ENCODE peak calls at places on chromosomes 4 and X, in nine cellular contexts. U is GM12878, C is prostate gland, M is sigmoid colon, D is transverse colon, X is suprapubic skin, L is GM23338, W is SK-N-SH, S is H1. G is an unnamed sample.

GRCh38 chr4:174714393-174715211 is 114.4 kb downstream of the GLRA3 start:
- DNase-seq in U (no peak), C (peak; percentile 11), M (peak; percentile 66), D (peak; percentile 16), X (no peak), L (peak; percentile 79), W (peak; percentile 60), S (peak; percentile 60), G (no peak)

GRCh38 chr4:173528378-173529321 is 1.4 kb downstream of the HAND2 start:
- DNase-seq in U (no peak), C (no peak), M (peak; percentile 77), D (no peak), X (no peak), L (peak; percentile 75), W (peak; percentile 67), S (peak; percentile 80), G (no peak)

GRCh38 chr4:4277531-4277930 is 12.4 kb downstream of the LYAR start:
- DNase-seq in U (no peak), C (no peak), M (no peak), D (no peak), X (no peak), L (no peak), W (no peak), S (no peak), G (no peak)

GRCh38 chr4:137519406-137519805 is 12.9 kb downstream of the PCDH18 start:
- DNase-seq in U (no peak), C (no peak), M (no peak), D (no peak), X (no peak), L (no peak), W (no peak), S (no peak), G (no peak)

GRCh38 chr4:119783200-119783978 is 154.8 kb upstream of the PDE5A start:
- DNase-seq in U (no peak), C (no peak), M (no peak), D (no peak), X (no peak), L (no peak), W (no peak), S (no peak), G (no peak)

GRCh38 chrX:74383611-74384010 is 37.7 kb upstream of the SLC16A2 start:
- DNase-seq in U (no peak), C (peak; percentile 8), M (no peak), D (peak; percentile 11), X (no peak), L (peak; percentile 58), W (peak; percentile 41), S (no peak), G (no peak)

GRCh38 chr4:52038109-52038912 is at the start of gene SGCB:
- DNase-seq in U (no peak), C (peak; percentile 53), M (peak; percentile 78), D (peak; percentile 68), X (peak; percentile 84), L (peak; percentile 71), W (peak; percentile 97), S (peak; percentile 82), G (no peak)

GRCh38 chr4:187724526-187724925 is 271.0 kb upstream of the ZFP42 start:
- DNase-seq in U (no peak), C (no peak), M (no peak), D (no peak), X (no peak), L (no peak), W (no peak), S (no peak), G (no peak)

GRCh38 chr4:48223633-48224295 is 45.9 kb downstream of the TEC start:
- DNase-seq in U (no peak), C (no peak), M (no peak), D (no peak), X (no peak), L (no peak), W (no peak), S (no peak), G (no peak)

GRCh38 chrX:10119399-10119990 is 37.3 kb upstream of the CLCN4 start:
- DNase-seq in U (peak; percentile 73), C (peak; percentile 48), M (peak; percentile 87), D (peak; percentile 80), X (no peak), L (peak; percentile 72), W (peak; percentile 76), S (peak; percentile 60), G (peak; percentile 94)

GRCh38 chr4:54586343-54586953 is 71.3 kb upstream of the KIT start:
- DNase-seq in U (no peak), C (no peak), M (no peak), D (peak; percentile 33), X (no peak), L (no peak), W (no peak), S (no peak), G (no peak)

GRCh38 chr4:2412534-2412884 is 5.9 kb downstream of the ZFYVE28 start:
- DNase-seq in U (no peak), C (no peak), M (no peak), D (peak; percentile 83), X (no peak), L (no peak), W (no peak), S (no peak), G (no peak)

DNA sequence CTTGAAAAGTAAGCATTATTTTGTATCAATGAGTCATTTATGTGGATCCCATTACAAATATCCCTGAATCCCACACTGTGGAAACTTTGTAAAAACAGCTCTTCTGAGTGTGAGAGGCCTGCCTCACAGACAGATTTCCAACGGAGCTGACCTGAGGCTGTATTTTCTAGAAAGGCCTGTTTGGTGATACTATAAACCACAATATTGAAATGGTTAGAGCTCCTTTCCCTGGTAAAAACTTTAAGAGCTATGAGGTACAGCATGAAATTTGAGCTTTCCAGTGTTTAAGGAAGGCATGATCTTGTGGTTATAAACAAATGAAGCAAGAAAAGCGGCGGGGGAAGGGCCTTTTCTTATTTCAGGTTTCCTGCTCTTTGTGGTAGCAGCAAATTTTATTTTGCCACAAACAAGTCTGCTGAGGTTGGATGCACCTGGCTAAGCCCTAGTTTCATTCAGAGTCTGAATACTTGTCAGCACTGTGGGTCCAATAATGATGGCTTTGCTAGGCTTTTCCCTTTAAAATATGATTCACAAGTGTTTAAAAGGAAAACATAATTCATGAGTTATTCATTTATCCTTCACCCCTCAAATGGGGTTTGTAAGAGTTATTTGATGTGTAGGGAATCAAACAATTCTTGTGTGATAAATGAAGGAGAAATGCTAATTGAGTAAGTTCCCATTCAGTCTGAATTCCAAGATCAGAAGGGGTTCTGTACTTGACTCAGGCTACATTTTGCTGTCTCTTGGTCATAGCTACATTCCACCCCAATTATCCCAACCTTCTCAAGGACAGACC is 87.0 kb upstream of the ETNPPL start:
- DNase-seq in U (peak; percentile 13), C (peak; percentile 42), M (no peak), D (no peak), X (no peak), L (peak; percentile 44), W (no peak), S (no peak), G (no peak)
- H3K27ac ChIP-seq in U (no peak overlapping the region), C (no peak overlapping the region), M (no peak overlapping the region), D (no peak overlapping the region), X (no peak overlapping the region), L (peak overlapping the region; percentile 51), W (no peak overlapping the region), S (no peak overlapping the region), G (no peak overlapping the region)

GRCh38 chr4:19971829-19972228 is 279.9 kb upstream of the SLIT2 start:
- DNase-seq in U (no peak), C (no peak), M (no peak), D (no peak), X (no peak), L (peak; percentile 5), W (no peak), S (no peak), G (no peak)

DNA sequence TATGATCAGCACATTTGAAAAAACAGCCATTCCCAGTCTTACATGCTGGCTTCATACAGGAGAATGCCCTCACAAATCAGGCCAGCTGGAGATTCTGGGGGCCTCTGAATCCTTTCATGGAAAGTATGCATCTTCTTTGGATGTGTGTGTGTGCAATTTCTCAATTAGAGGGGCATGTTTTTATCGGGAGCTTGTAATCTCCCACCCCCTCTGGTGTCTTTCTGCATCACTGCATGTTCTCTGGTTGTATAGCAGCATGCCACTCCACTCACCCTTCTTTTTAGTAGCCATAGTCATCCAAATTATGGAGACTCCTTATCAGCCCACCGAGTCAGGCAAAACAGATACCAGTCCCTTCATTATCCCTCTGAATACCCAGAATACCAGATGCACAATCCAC is 282.2 kb upstream of the SLIT2 start:
- DNase-seq in U (no peak), C (no peak), M (no peak), D (no peak), X (no peak), L (peak; percentile 16), W (peak; percentile 22), S (no peak), G (no peak)
- TF ChIP-seq CTCF in U (no peak), C (no peak), M (no peak), D (no peak), X (no peak), L (peak; percentile 11), W (peak; percentile 18), S (no peak), G (no peak)

GRCh38 chr4:87532109-87532508 is 2.9 kb upstream of the SPARCL1 start:
- DNase-seq in U (no peak), C (no peak), M (no peak), D (no peak), X (no peak), L (no peak), W (no peak), S (no peak), G (peak; percentile 21)

GRCh38 chr4:87532907-87533306 is 3.7 kb upstream of the SPARCL1 start:
- DNase-seq in U (no peak), C (no peak), M (no peak), D (no peak), X (no peak), L (no peak), W (no peak), S (no peak), G (no peak)

GRCh38 chr4:87529187-87529586 is at the start of gene SPARCL1:
- DNase-seq in U (no peak), C (peak; percentile 29), M (peak; percentile 86), D (peak; percentile 10), X (no peak), L (peak; percentile 23), W (no peak), S (no peak), G (no peak)

GRCh38 chr4:87527446-87528240 is 1.5 kb downstream of the SPARCL1 start:
- DNase-seq in U (no peak), C (peak; percentile 33), M (no peak), D (no peak), X (no peak), L (no peak), W (no peak), S (no peak), G (no peak)

DNA sequence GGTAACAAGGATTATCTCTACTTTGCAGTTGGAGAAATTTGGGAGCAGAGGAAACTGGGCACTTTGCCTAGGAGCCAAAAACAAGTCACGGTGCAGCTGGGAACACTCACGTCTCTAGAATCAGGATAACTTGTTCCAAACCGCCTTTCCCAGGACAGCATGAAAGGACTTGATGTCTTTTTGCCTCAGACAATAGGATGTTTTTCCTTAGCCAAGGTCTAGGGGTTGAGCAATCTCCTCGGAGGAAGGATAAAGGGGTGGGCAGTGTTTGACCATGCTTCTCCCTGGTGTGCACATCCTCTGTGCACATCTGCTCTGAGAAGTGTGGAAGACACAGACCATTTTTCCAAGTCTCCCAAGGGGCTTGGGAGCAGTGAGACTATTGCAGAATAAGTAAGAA is 1.7 kb upstream of the SPARCL1 start:
- DNase-seq in U (no peak), C (peak; percentile 79), M (peak; percentile 95), D (peak; percentile 52), X (peak; percentile 77), L (peak; percentile 17), W (no peak), S (no peak), G (peak; percentile 96)
- TF ChIP-seq POLR2AphosphoS5 in U (no peak), C (peak; percentile 96), M (peak; percentile 96), D (peak; percentile 95), X (peak; percentile 88), L (no peak), W (no peak), S (no peak), G (no peak)

GRCh38 chrX:12950851-12951589 is 23.9 kb upstream of the TMSB4X start:
- DNase-seq in U (peak; percentile 73), C (no peak), M (no peak), D (peak; percentile 63), X (no peak), L (peak; percentile 65), W (peak; percentile 39), S (no peak), G (no peak)
- H3K27ac ChIP-seq in U (peak overlapping the region; percentile 97), C (no peak overlapping the region), M (peak overlapping the region; percentile 77), D (peak overlapping the region; percentile 70), X (peak overlapping the region; percentile 69), L (no peak overlapping the region), W (no peak overlapping the region), S (no peak overlapping the region), G (peak overlapping the region; percentile 78)

G was measured in esophagus muscularis mucosa.